ENCODE peak calls at places on chromosomes 5 and 9, in six cellular contexts. T is CD8-positive, alpha-beta memory T cell; J is lung; I is CD8-positive, alpha-beta T cell; H is K562; X is dorsolateral prefrontal cortex. U is an unnamed sample.

GRCh38 chr9:89945133-89945532 is 340.3 kb downstream of the GADD45G start:
- DNase-seq in T (no peak), J (no peak), I (no peak), H (no peak), X (no peak), U (no peak)

GRCh38 chr9:83013261-83013610 is 49.7 kb downstream of the RASEF start:
- DNase-seq in T (no peak), J (no peak), I (no peak), H (no peak), X (no peak), U (no peak)

GRCh38 chr5:35857606-35858205 is 1.0 kb downstream of the IL7R start:
- DNase-seq in T (peak; percentile 31), J (no peak), I (no peak), H (no peak), X (no peak), U (no peak)

GRCh38 chr5:73298251-73299016 is 125.4 kb downstream of the TMEM174 start:
- DNase-seq in T (no peak), J (no peak), I (no peak), H (no peak), X (no peak), U (no peak)

GRCh38 chr9:86353591-86354047 is 591 bp downstream of the TUT7 start:
- DNase-seq in T (no peak), J (peak; percentile 36), I (no peak), H (no peak), X (no peak), U (peak; percentile 40)

GRCh38 chr5:76789991-76790571 is 28.7 kb upstream of the F2RL1 start:
- DNase-seq in T (no peak), J (no peak), I (no peak), H (no peak), X (no peak), U (no peak)

GRCh38 chr9:14343236-14343947 is 29.5 kb upstream of the NFIB start:
- DNase-seq in T (no peak), J (no peak), I (no peak), H (no peak), X (no peak), U (no peak)

GRCh38 chr9:107243757-107244156 is 39.3 kb upstream of the RAD23B start:
- DNase-seq in T (peak; percentile 1), J (no peak), I (peak; percentile 3), H (peak; percentile 13), X (no peak), U (no peak)

GRCh38 chr9:137606005-137606601 is 617 bp downstream of the ARRDC1 start:
- DNase-seq in T (no peak), J (peak; percentile 53), I (no peak), H (no peak), X (no peak), U (no peak)

GRCh38 chr5:150129813-150130492 is 25.7 kb downstream of the PDGFRB start:
- DNase-seq in T (peak; percentile 24), J (peak; percentile 77), I (peak; percentile 21), H (peak; percentile 91), X (peak; percentile 73), U (peak; percentile 72)

GRCh38 chr5:88819332-88819999 is 63.5 kb downstream of the MEF2C start:
- DNase-seq in T (no peak), J (no peak), I (no peak), H (no peak), X (no peak), U (no peak)

GRCh38 chr5:149656576-149657182 is 73.4 kb upstream of the PPARGC1B start:
- DNase-seq in T (no peak), J (no peak), I (no peak), H (peak; percentile 62), X (no peak), U (no peak)

GRCh38 chr5:139844472-139845145 is 49.0 kb downstream of the PSD2 start:
- DNase-seq in T (peak; percentile 63), J (peak; percentile 78), I (peak; percentile 59), H (peak; percentile 78), X (peak; percentile 89), U (no peak)

GRCh38 chr9:93094294-93095204 is 1.5 kb upstream of the CARD19 start:
- DNase-seq in T (no peak), J (no peak), I (no peak), H (no peak), X (peak; percentile 42), U (peak; percentile 59)

GRCh38 chr5:79200573-79201183 is 35.3 kb upstream of the JMY start:
- DNase-seq in T (no peak), J (no peak), I (no peak), H (peak; percentile 22), X (no peak), U (no peak)

GRCh38 chr9:78609471-78609870 is 312.5 kb downstream of the PSAT1 start:
- DNase-seq in T (no peak), J (no peak), I (no peak), H (no peak), X (no peak), U (no peak)

GRCh38 chr5:98214240-98215051 is 559.0 kb upstream of the RGMB start:
- DNase-seq in T (no peak), J (no peak), I (no peak), H (no peak), X (no peak), U (no peak)

GRCh38 chr5:1484416-1485319 is 39.1 kb downstream of the LPCAT1 start:
- DNase-seq in T (no peak), J (no peak), I (no peak), H (no peak), X (no peak), U (no peak)

GRCh38 chr5:56640763-56641406 is 174.5 kb upstream of the MAP3K1 start:
- DNase-seq in T (no peak), J (no peak), I (no peak), H (no peak), X (no peak), U (peak; percentile 59)

GRCh38 chr5:171956870-171957501 is 49.5 kb downstream of the FBXW11 start:
- DNase-seq in T (no peak), J (no peak), I (no peak), H (no peak), X (no peak), U (no peak)
- H3K4me3 ChIP-seq in T (no peak overlapping the region), J (no peak overlapping the region), I (no peak overlapping the region), H (no peak overlapping the region), X (no peak overlapping the region), U (no peak overlapping the region)

DNA sequence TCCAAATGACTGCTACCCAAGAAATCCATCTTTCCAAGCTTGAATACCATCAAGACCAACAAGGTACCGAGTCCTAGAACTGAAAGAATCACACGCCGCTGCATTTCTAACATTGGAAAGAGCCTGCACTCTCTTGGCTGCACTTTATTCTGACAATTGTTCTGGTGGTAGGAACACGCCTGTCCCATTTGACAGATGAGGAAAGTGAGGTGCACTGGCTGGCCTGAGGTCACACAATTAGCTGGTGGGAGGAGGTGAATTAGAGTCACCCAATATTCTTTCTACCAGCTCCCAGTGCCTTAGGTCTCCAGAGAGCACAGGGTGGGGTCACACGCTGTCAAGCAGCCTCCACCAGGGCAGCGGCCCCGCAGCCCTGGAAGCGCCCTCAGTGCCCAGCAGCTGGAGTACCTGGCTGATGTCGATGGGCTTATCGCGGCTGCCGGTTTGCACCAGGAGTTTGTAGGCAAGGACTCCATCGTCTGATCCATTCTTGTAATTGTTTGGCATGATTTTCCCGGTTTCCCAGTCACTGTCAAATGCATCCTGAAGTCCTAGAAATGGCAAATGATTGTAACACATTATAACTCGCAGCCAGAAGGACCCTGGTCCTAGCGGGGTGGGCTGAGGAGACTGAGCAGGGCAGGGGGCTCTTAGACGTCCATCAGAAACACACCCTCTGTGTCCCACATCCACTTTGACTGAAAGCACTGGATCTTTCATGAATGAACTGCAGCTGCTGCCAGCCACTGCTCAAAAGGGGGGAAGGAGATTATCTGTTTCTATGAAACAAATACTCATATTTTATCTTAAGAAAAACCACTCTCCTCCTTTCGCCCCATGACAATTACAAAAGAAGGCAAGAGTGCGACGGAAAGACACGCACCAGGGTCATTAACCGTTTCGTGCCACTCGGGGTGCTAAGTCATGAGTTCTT is 55.1 kb downstream of the PTCH1 start:
- DNase-seq in T (no peak), J (no peak), I (no peak), H (no peak), X (no peak), U (no peak)
- H3K4me3 ChIP-seq in T (peak overlapping the region; percentile 59), J (no peak overlapping the region), I (peak overlapping the region; percentile 36), H (peak overlapping the region; percentile 30), X (peak overlapping the region; percentile 56), U (no peak overlapping the region)

GRCh38 chr5:141808857-141809256 is 69.4 kb downstream of the PCDH1 start:
- DNase-seq in T (no peak), J (no peak), I (no peak), H (no peak), X (no peak), U (no peak)

GRCh38 chr5:141812512-141812911 is 65.7 kb downstream of the PCDH1 start:
- DNase-seq in T (no peak), J (no peak), I (no peak), H (no peak), X (no peak), U (no peak)

GRCh38 chr5:141810702-141811101 is 67.5 kb downstream of the PCDH1 start:
- DNase-seq in T (no peak), J (no peak), I (no peak), H (no peak), X (no peak), U (no peak)

GRCh38 chr5:141809697-141810096 is 68.5 kb downstream of the PCDH1 start:
- DNase-seq in T (no peak), J (no peak), I (no peak), H (no peak), X (no peak), U (no peak)

DNA sequence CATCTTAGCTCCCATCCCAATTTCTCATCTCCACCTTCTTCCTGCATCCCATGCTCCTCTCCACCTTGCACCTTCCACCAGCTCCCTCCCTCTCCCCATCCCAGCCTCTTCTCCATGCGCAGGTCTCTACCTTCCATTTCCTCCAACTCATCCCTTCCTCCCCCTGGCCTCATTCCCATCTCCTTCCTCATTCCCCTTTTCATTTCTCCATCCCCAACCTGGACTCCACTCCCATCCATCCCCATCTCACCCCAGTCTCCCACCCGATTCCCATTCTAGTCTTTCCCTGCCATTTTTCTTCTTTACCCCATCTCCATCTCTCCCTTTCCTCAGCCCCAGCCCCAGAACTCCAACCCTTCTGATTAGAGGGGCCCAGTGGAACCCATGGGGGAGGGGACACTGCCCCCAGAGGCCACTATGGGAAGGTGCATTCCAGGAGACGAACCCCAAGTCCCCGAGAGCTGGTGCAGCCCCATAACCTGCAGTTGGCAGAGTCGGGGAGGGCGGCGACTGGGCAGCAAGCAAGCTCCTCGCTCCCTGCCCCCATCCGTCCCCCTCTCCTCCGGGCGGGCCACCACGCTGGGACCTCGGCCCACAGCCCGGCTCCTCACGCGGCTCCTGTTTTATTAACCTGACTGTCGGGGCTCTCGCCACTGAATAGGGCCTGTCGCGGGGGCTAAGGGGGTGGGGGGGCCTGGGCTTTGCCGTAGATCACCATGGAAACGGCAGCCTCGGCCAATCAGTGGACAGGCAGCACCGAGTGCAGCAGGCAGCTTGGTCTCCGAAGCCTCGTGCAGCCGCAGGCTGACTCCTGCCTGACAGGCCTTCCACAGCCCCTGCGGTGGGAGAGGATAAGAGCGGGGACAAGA is 66.7 kb downstream of the PCDH1 start:
- DNase-seq in T (peak; percentile 12), J (no peak), I (no peak), H (peak; percentile 81), X (peak; percentile 46), U (no peak)
- H3K4me3 ChIP-seq in T (no peak overlapping the region), J (no peak overlapping the region), I (no peak overlapping the region), H (no peak overlapping the region), X (peak overlapping the region; percentile 44), U (peak overlapping the region; percentile 0)

DNA sequence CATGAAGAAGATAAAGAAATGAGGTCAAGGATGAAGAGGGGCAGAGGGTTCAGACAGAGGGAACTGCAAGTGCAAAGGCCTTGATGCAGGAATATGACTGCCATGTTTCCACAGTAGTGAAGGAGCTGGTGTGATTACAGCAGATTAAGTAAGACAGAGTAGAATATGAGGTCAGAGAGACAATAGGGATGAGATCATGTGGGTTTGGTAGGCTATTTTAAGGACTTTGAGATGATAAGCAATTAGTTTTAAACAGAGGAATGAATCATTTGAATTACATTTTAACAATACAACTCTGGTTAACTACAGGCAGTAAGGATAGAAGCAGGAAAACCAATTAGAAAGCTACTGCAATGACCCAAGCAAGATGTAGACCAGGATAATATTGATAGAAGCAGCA is 7.7 kb downstream of the CENPK start:
- DNase-seq in T (no peak), J (no peak), I (no peak), H (no peak), X (no peak), U (no peak)
- H3K4me3 ChIP-seq in T (no peak overlapping the region), J (no peak overlapping the region), I (no peak overlapping the region), H (no peak overlapping the region), X (no peak overlapping the region), U (no peak overlapping the region)

U was measured in breast epithelium.